ENCODE peak calls at places on chromosomes 16 and 17, in five cellular contexts. S is psoas muscle, M is progenitor cell of endocrine pancreas, U is tibial artery, B is left lung. H is an unnamed sample.

GRCh38 chr16:10277597-10277996 is 95.4 kb upstream of the GRIN2A start:
- DNase-seq in M (no peak), B (no peak), U (no peak), S (no peak), H (no peak)

GRCh38 chr17:35146214-35146833 is 1.3 kb upstream of the UNC45B start:
- DNase-seq in S (no peak), M (no peak), B (no peak), U (no peak), H (no peak)

GRCh38 chr16:56743840-56744239 is 13.9 kb downstream of the NUP93 start:
- DNase-seq in M (no peak), S (peak; percentile 60), B (no peak), U (no peak), H (no peak)

GRCh38 chr17:50155115-50155819 is 4.8 kb upstream of the PPP1R9B start:
- DNase-seq in B (peak; percentile 28), M (no peak), U (peak; percentile 92), S (peak; percentile 49), H (no peak)

GRCh38 chr16:80804061-80804450 is 342 bp downstream of the CDYL2 start:
- DNase-seq in M (no peak), B (peak; percentile 84), S (peak; percentile 68), U (no peak), H (no peak)

GRCh38 chr17:180380-181212 is 854 bp downstream of the DOC2B start:
- DNase-seq in S (no peak), B (no peak), U (no peak), M (no peak), H (no peak)

GRCh38 chr16:69111216-69111615 is 5.8 kb downstream of the HAS3 start:
- DNase-seq in U (peak; percentile 7), M (no peak), S (no peak), B (no peak), H (no peak)

GRCh38 chr17:44358066-44358465 is 5.6 kb downstream of the FAM171A2 start:
- DNase-seq in M (no peak), U (no peak), B (peak; percentile 61), S (no peak), H (no peak)

GRCh38 chr17:57423541-57423940 is 167.2 kb downstream of the MSI2 start:
- DNase-seq in S (no peak), M (no peak), B (no peak), U (no peak), H (no peak)

GRCh38 chr16:12314786-12315185 is 338.3 kb downstream of the SNX29 start:
- DNase-seq in B (no peak), U (no peak), M (no peak), S (no peak), H (no peak)

GRCh38 chr16:57592591-57593003 is 35.8 kb upstream of the ADGRG1 start:
- DNase-seq in U (peak; percentile 51), M (no peak), S (no peak), B (no peak), H (no peak)

GRCh38 chr16:66484453-66485213 is 57.5 kb downstream of the BEAN1 start:
- DNase-seq in B (no peak), M (no peak), U (peak; percentile 54), S (no peak), H (no peak)
- TF ChIP-seq CTCF in B (no peak), M (no peak), U (no peak), S (no peak), H (no peak)

DNA sequence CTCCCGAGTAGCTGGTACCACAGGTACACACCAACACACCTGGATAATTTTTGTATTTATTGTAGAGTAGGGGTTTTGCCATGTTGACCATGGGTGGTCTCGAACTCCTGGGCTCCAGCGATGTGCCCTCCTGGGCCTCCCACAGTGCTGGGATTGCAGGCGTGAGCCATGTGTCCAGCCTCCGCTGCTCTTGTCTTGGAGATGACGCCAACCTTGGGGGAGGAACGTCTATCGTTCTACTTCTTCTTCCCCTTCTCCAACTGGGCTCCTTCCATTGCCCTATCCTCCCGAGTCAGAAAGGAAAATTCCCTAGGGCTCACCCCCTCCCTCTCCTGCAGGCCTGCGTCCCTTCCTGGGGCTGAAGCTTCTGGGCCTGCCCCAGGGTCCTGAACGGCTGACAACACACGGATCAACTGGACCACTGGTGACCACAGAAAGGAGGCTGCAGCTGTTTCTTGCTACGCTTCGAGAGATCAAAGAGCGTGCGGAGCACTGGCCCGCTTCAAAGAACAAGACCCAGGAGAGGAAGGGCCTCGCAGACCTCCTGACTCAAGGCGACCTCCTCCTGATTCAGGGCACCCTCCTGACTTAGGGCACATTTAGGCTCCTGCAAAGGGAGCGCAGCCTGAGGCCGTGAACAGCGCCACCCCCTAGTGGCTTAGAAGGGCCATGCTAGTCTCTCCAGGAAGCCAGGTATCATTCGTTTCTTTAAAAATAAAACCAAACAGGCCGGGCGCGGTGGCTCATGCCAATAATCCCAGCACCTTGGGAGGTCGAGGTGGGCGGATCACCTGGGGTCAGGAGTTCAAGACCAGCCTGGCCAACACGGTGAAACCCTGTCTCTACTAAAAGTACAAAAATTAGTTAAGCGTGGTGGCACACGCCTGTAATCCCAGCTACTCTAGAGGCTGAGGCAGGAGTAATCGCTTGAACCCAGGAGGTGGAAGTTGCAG is 48.5 kb upstream of the HELZ start:
- DNase-seq in M (peak; percentile 27), U (peak; percentile 77), B (peak; percentile 88), S (peak; percentile 82), H (peak; percentile 70)
- TF ChIP-seq CTCF in M (peak; percentile 70), U (peak; percentile 65), B (peak; percentile 85), S (peak; percentile 84), H (peak; percentile 93)

GRCh38 chr17:41863074-41863843 is 2.0 kb downstream of the KLHL11 start:
- DNase-seq in M (no peak), S (no peak), U (no peak), B (no peak), H (no peak)

GRCh38 chr17:41860254-41860931 is 4.8 kb downstream of the KLHL11 start:
- DNase-seq in S (no peak), M (no peak), B (no peak), U (no peak), H (no peak)

GRCh38 chr17:41864837-41865595 is at the start of gene KLHL11:
- DNase-seq in U (peak; percentile 93), S (peak; percentile 94), B (peak; percentile 97), M (peak; percentile 81), H (peak; percentile 82)

GRCh38 chr17:41865596-41865893 is 322 bp upstream of the KLHL11 start:
- DNase-seq in U (no peak), B (no peak), S (no peak), M (no peak), H (no peak)

GRCh38 chr17:41864498-41864836 is 756 bp downstream of the KLHL11 start:
- DNase-seq in S (no peak), M (no peak), B (no peak), U (no peak), H (no peak)
- TF ChIP-seq CTCF in S (no peak), M (no peak), B (no peak), U (no peak), H (no peak)

DNA sequence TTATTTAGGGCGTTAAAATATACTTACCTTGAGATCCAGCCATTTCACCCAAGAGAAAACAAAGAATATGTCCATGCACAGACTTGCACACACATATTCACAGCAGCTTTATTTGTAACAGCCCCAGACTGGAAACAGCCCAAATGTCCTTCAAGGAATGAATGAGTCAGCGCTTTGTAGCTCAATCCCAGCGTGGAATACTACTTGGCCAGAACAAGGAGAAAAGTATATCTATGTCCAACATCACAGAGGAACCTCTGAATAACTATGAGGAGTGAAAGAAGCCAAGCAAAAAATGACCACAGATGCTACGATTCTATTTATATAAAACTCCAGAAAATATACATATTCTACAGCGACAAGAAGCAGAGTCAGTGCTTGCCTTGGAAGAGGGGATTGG is 158.3 kb downstream of the ENGASE start:
- DNase-seq in S (no peak), U (no peak), M (no peak), B (no peak), H (no peak)
- TF ChIP-seq CTCF in S (no peak), U (no peak), M (no peak), B (no peak), H (no peak)

GRCh38 chr16:51813609-51814008 is 662.5 kb upstream of the SALL1 start:
- DNase-seq in U (no peak), B (no peak), S (no peak), M (no peak), H (no peak)
- TF ChIP-seq CTCF in U (no peak), B (no peak), S (no peak), M (peak; percentile 36), H (no peak)

GRCh38 chr17:80964231-80964856 is 27.3 kb upstream of the CHMP6 start:
- DNase-seq in U (no peak), B (no peak), M (no peak), S (peak; percentile 28), H (no peak)

GRCh38 chr17:80962356-80963329 is 29.0 kb upstream of the CHMP6 start:
- DNase-seq in B (peak; percentile 70), S (peak; percentile 56), M (no peak), U (no peak), H (no peak)

GRCh38 chr17:80963812-80964211 is 27.8 kb upstream of the CHMP6 start:
- DNase-seq in U (no peak), S (peak; percentile 24), M (no peak), B (no peak), H (no peak)

GRCh38 chr17:80965606-80966005 is 26.0 kb upstream of the CHMP6 start:
- DNase-seq in S (peak; percentile 46), U (peak; percentile 61), M (no peak), B (no peak), H (no peak)

DNA sequence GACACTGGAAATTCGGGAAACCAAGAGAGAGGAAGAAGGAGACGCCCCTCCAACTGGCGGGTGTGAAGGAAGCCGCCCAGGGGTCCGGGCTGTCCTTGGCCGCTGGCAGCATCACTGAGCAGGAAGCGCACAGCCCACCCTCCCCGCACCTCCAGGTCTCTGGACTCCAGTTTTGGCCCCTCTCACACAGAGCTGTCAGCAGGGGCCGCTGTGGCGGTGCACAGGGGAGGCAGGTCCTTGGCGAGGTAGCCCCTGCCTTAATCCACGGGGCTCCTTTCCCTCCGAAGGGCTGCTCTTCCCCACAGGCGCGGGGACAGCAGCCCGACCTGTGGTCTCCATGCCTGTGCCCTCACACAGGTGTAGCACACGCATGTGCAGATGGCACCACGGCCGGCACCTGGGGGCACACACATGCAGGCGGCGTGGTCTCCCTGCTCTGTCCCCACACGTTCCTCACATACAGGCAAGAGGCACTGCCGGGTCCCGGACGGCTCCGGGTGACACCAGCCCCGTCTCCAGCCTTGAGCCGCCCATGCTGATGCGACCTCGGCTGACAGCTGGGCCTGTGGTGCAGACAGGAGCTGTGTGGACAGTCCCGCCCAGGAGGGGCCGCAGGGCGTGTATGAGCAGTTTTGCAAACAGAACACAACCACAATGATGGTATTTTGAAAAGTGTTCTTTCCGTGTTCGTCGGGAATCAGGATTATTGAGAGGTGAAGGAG is 26.6 kb upstream of the CHMP6 start:
- DNase-seq in B (peak; percentile 66), S (peak; percentile 54), M (no peak), U (no peak), H (no peak)
- TF ChIP-seq CTCF in B (no peak), S (no peak), M (no peak), U (no peak), H (no peak)

GRCh38 chr16:50153648-50154368 is 702 bp downstream of the TENT4B start:
- DNase-seq in S (peak; percentile 60), B (peak; percentile 90), U (no peak), M (peak; percentile 28), H (peak; percentile 50)
- TF ChIP-seq CTCF in S (no peak), B (no peak), U (no peak), M (no peak), H (no peak)

H was measured in CD14-positive monocyte.